ENCODE peak calls at places on chromosomes 3 and 15, in six cellular contexts. P is GM13976, M is GM12892, H is NCI-H1092, X is NCI-H1105, B is CD14-positive monocyte. A is an unnamed sample.

GRCh38 chr15:82105458-82106205 is 59.8 kb upstream of the MEX3B start:
- DNase-seq in X (peak; percentile 27), H (no peak), P (no peak), B (no peak), M (no peak), A (no peak)

GRCh38 chr3:63231556-63231955 is 46.6 kb upstream of the SYNPR start:
- DNase-seq in M (no peak), B (no peak), X (no peak), P (no peak), H (no peak), A (no peak)

GRCh38 chr3:40258555-40258954 is 51.0 kb upstream of the EIF1B start:
- DNase-seq in M (no peak), H (no peak), B (no peak), X (no peak), P (no peak), A (no peak)

GRCh38 chr3:56878046-56878445 is 76.3 kb upstream of the ARHGEF3 start:
- DNase-seq in H (no peak), M (no peak), X (no peak), B (no peak), P (peak; percentile 55), A (peak; percentile 54)

GRCh38 chr3:31567036-31567435 is 34.3 kb downstream of the STT3B start:
- DNase-seq in H (no peak), M (no peak), X (no peak), P (no peak), B (no peak), A (no peak)

GRCh38 chr3:42349765-42350594 is 60.4 kb downstream of the LYZL4 start:
- DNase-seq in X (no peak), B (no peak), P (no peak), M (no peak), H (no peak), A (no peak)

GRCh38 chr3:9340450-9341009 is 22.3 kb upstream of the THUMPD3 start:
- DNase-seq in H (no peak), M (no peak), B (no peak), P (no peak), X (no peak), A (no peak)

GRCh38 chr3:60742606-60743145 is 508.6 kb downstream of the FHIT start:
- DNase-seq in H (no peak), X (no peak), P (no peak), M (no peak), B (no peak), A (no peak)

GRCh38 chr3:157838457-157838856 is 267.8 kb downstream of the SHOX2 start:
- DNase-seq in P (no peak), M (no peak), H (no peak), B (no peak), X (no peak), A (no peak)

GRCh38 chr3:150300376-150300775 is 107.7 kb upstream of the TSC22D2 start:
- DNase-seq in H (no peak), M (no peak), X (no peak), B (no peak), P (no peak), A (no peak)

GRCh38 chr3:62184559-62184958 is 188.8 kb downstream of the FEZF2 start:
- DNase-seq in H (no peak), P (no peak), M (no peak), B (no peak), X (no peak), A (no peak)

GRCh38 chr3:129228891-129229585 is 20.4 kb upstream of the COPG1 start:
- DNase-seq in X (no peak), M (no peak), P (no peak), B (no peak), H (no peak), A (no peak)

GRCh38 chr3:142276780-142277179 is 51.4 kb upstream of the GK5 start:
- DNase-seq in H (no peak), M (no peak), B (no peak), X (no peak), P (no peak), A (no peak)

GRCh38 chr15:28182216-28182615 is 83.1 kb upstream of the OCA2 start:
- DNase-seq in P (no peak), X (no peak), H (no peak), B (no peak), M (no peak), A (no peak)

GRCh38 chr3:108713801-108714200 is 43.4 kb downstream of the RETNLB start:
- DNase-seq in X (no peak), P (no peak), H (no peak), B (no peak), M (no peak), A (no peak)